ENCODE peak calls at places on chromosomes 5 and 9, in ten cellular contexts. G is psoas muscle; W is HFFc6; T is NCI-H1048; K is NCI-H510A treated with DMSO at 0.1 percent for 48 hours; Y is islet precursor cell; S is Right ventricle myocardium superior; J is progenitor cell of endocrine pancreas; L is activated T-cell treated with anti-CD3 and anti-CD28 coated beads, Interleukin-2, amount 50 U/mL, for 24 hours; U is adipocyte. X is an unnamed sample.

GRCh38 chr9:127936347-127936852 is 1.3 kb downstream of the DPM2 start:
- DNase-seq in T (no peak), L (no peak), J (no peak), U (no peak), S (no peak), G (no peak), W (no peak), K (no peak), Y (no peak), X (no peak)

GRCh38 chr5:82834151-82834550 is 243.0 kb downstream of the TMEM167A start:
- DNase-seq in W (no peak), K (no peak), S (no peak), Y (no peak), J (no peak), T (no peak), G (no peak), L (no peak), U (no peak), X (no peak)

GRCh38 chr5:17248999-17249634 is 31.7 kb downstream of the BASP1 start:
- DNase-seq in W (peak; percentile 97), Y (peak; percentile 92), J (no peak), G (no peak), L (no peak), U (peak; percentile 96), T (no peak), K (no peak), S (no peak), X (no peak)

GRCh38 chr9:121388140-121388925 is 18.3 kb upstream of the STOM start:
- DNase-seq in K (no peak), T (no peak), U (peak; percentile 51), W (no peak), G (no peak), S (no peak), J (no peak), L (no peak), Y (no peak), X (no peak)

GRCh38 chr5:32843532-32843895 is 132.4 kb downstream of the NPR3 start:
- DNase-seq in K (no peak), L (no peak), J (no peak), Y (no peak), U (no peak), W (no peak), G (no peak), T (no peak), S (no peak), X (no peak)

GRCh38 chr5:132871885-132872284 is 1.6 kb upstream of the LEAP2 start:
- DNase-seq in Y (no peak), W (no peak), J (no peak), S (no peak), K (no peak), G (no peak), U (no peak), L (no peak), T (no peak), X (no peak)

GRCh38 chr9:108468364-108468763 is 387.4 kb downstream of the ACTL7B start:
- DNase-seq in U (peak; percentile 42), T (no peak), K (peak; percentile 1), G (peak; percentile 45), L (no peak), W (peak; percentile 56), S (peak; percentile 44), Y (no peak), J (no peak), X (no peak)

GRCh38 chr5:129204525-129204924 is 110.0 kb downstream of the ISOC1 start:
- DNase-seq in L (no peak), G (no peak), Y (no peak), S (no peak), T (no peak), K (no peak), J (no peak), U (peak; percentile 0), W (no peak), X (no peak)

GRCh38 chr5:123450641-123451421 is 27.6 kb upstream of the CEP120 start:
- DNase-seq in S (no peak), W (no peak), L (no peak), Y (no peak), G (no peak), K (no peak), T (peak; percentile 8), J (no peak), U (peak; percentile 54), X (peak; percentile 7)

GRCh38 chr9:100020121-100020780 is 78.5 kb downstream of the ERP44 start:
- DNase-seq in G (no peak), T (no peak), Y (no peak), U (no peak), J (no peak), W (no peak), S (no peak), K (no peak), L (no peak), X (no peak)

GRCh38 chr9:136433043-136433715 is 6.5 kb downstream of the INPP5E start:
- DNase-seq in G (no peak), J (no peak), Y (no peak), S (no peak), W (no peak), T (no peak), K (no peak), U (no peak), L (no peak), X (no peak)

GRCh38 chr9:133403766-133404439 is 13.9 kb downstream of the REXO4 start:
- DNase-seq in W (no peak), L (peak; percentile 70), G (no peak), Y (no peak), U (no peak), K (no peak), J (no peak), S (no peak), T (no peak), X (peak; percentile 78)

GRCh38 chr9:128838338-128838737 is 8.7 kb upstream of the SPOUT1 start:
- DNase-seq in Y (no peak), J (no peak), U (no peak), W (no peak), G (no peak), T (no peak), L (no peak), S (peak; percentile 11), K (no peak), X (no peak)

GRCh38 chr9:131639771-131640437 is 94.6 kb downstream of the PRRT1B start:
- DNase-seq in J (no peak), K (no peak), W (no peak), U (no peak), S (no peak), T (no peak), Y (no peak), G (no peak), L (no peak), X (no peak)